ENCODE peak calls at places on chromosome 2, in six cellular contexts. O, I, F, X, G and A are unnamed samples.

GRCh38 chr2:237097911-237098702 is 12.4 kb downstream of the COPS8 start:
- DNase-seq in I (no peak), F (no peak), O (peak), G (no peak), X (no peak), A (peak)

GRCh38 chr2:64727013-64727767 is 73.5 kb upstream of the SERTAD2 start:
- DNase-seq in X (no peak), I (no peak), G (no peak), O (no peak), F (no peak), A (no peak)

GRCh38 chr2:46852598-46852997 is 63.0 kb downstream of the MCFD2 start:
- DNase-seq in O (no peak), X (no peak), I (no peak), F (no peak), G (no peak), A (no peak)

GRCh38 chr2:131520526-131520925 is 7.2 kb upstream of the CCDC74A start:
- DNase-seq in G (no peak), I (no peak), F (no peak), O (no peak), X (no peak), A (no peak)

GRCh38 chr2:169110919-169111318 is 41.6 kb downstream of the DHRS9 start:
- DNase-seq in G (no peak), O (no peak), F (no peak), I (no peak), X (no peak), A (peak)

GRCh38 chr2:64966839-64967238 is 22.4 kb upstream of the SLC1A4 start:
- DNase-seq in O (no peak), G (no peak), X (no peak), I (no peak), F (no peak), A (no peak)

GRCh38 chr2:157476915-157477709 is 33.2 kb upstream of the CYTIP start:
- DNase-seq in X (no peak), I (no peak), G (no peak), F (no peak), O (peak), A (no peak)

GRCh38 chr2:123566291-123566946 is 458.7 kb upstream of the CNTNAP5 start:
- DNase-seq in O (no peak), I (no peak), F (no peak), X (no peak), G (no peak), A (no peak)

GRCh38 chr2:102245266-102246151 is 58.7 kb downstream of the IL1RL2 start:
- DNase-seq in G (no peak), X (no peak), F (peak), O (peak), I (no peak), A (no peak)